ENCODE peak calls at places on chromosomes 13 and 19, in eight cellular contexts. R is H1, F is SK-N-SH, T is HCT116, X is stomach, A is HepG2, O is spleen, Z is transverse colon. I is an unnamed sample.

GRCh38 chr13:113064534-113065405 is 40.8 kb upstream of the F7 start:
- DNase-seq in R (no peak), F (no peak), T (peak; percentile 56), X (no peak), A (no peak), O (peak; percentile 6), Z (no peak), I (no peak)

GRCh38 chr19:3225677-3226093 is 1.2 kb downstream of the CELF5 start:
- DNase-seq in R (no peak), F (peak; percentile 56), T (no peak), X (no peak), A (no peak), O (no peak), Z (no peak), I (no peak)

GRCh38 chr19:41548954-41549688 is 26.8 kb upstream of the CEACAM21 start:
- DNase-seq in R (no peak), F (no peak), T (no peak), X (peak; percentile 43), A (no peak), O (no peak), Z (peak; percentile 71), I (no peak)

GRCh38 chr13:66520511-66521390 is 709.4 kb downstream of the PCDH9 start:
- DNase-seq in R (no peak), F (peak; percentile 8), T (no peak), X (no peak), A (no peak), O (no peak), Z (no peak), I (no peak)

GRCh38 chr13:95317037-95317989 is 16.1 kb upstream of the ABCC4 start:
- DNase-seq in R (no peak), F (no peak), T (no peak), X (no peak), A (no peak), O (peak; percentile 52), Z (no peak), I (peak; percentile 38)

GRCh38 chr13:21576424-21576823 is 27.5 kb downstream of the MICU2 start:
- DNase-seq in R (no peak), F (no peak), T (no peak), X (no peak), A (no peak), O (no peak), Z (no peak), I (no peak)

GRCh38 chr13:70795484-70795883 is 687.2 kb upstream of the KLHL1 start:
- DNase-seq in R (no peak), F (peak; percentile 4), T (no peak), X (no peak), A (peak; percentile 2), O (no peak), Z (no peak), I (no peak)

GRCh38 chr13:44648392-44649117 is 72.4 kb upstream of the TSC22D1 start:
- DNase-seq in R (no peak), F (peak; percentile 29), T (peak; percentile 21), X (no peak), A (peak; percentile 45), O (no peak), Z (no peak), I (no peak)

GRCh38 chr19:43640424-43640757 is 741 bp upstream of the CADM4 start:
- DNase-seq in R (no peak), F (no peak), T (no peak), X (no peak), A (no peak), O (no peak), Z (no peak), I (no peak)

DNA sequence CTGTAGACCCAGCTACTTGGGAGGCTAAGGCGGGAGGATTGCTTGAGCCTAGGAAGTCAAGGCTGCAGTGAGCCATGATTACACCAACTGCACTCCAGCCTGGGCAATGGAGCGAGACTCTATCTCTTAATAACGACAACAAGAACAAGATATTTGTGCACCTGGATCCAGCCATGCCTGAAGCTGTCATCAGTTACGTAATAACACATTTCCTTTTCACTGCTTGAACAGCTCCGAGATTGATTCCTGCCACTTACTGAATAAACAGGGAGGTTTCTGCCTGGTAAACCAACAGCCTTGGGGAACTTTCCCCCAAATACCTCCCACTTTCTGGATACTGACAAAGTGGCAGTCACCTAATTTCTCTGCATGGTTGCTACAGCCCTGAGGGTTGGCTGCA is 5.4 kb downstream of the KANK2 start:
- DNase-seq in R (no peak), F (no peak), T (no peak), X (no peak), A (no peak), O (no peak), Z (no peak), I (no peak)
- H3K4me1 ChIP-seq in R (no peaks in the 10 kb centered on the region), F (peaks cover 24% of the 10 kb centered on the region), T (peaks cover 21% of the 10 kb centered on the region), X (peaks cover 81% of the 10 kb centered on the region), A (peaks cover 13% of the 10 kb centered on the region), O (peaks cover 56% of the 10 kb centered on the region), Z (peaks cover 31% of the 10 kb centered on the region), I (peaks cover 76% of the 10 kb centered on the region)

GRCh38 chr13:102643656-102644055 is 46.9 kb downstream of the TPP2 start:
- DNase-seq in R (no peak), F (no peak), T (no peak), X (no peak), A (no peak), O (no peak), Z (no peak), I (no peak)

GRCh38 chr13:102642029-102642428 is 45.2 kb downstream of the TPP2 start:
- DNase-seq in R (no peak), F (no peak), T (no peak), X (no peak), A (no peak), O (no peak), Z (no peak), I (no peak)

GRCh38 chr13:102648046-102648445 is 46.8 kb downstream of the METTL21C start:
- DNase-seq in R (no peak), F (no peak), T (no peak), X (no peak), A (no peak), O (no peak), Z (no peak), I (no peak)

GRCh38 chr13:102642475-102642874 is 45.7 kb downstream of the TPP2 start:
- DNase-seq in R (no peak), F (no peak), T (no peak), X (peak; percentile 92), A (no peak), O (no peak), Z (peak; percentile 61), I (no peak)

DNA sequence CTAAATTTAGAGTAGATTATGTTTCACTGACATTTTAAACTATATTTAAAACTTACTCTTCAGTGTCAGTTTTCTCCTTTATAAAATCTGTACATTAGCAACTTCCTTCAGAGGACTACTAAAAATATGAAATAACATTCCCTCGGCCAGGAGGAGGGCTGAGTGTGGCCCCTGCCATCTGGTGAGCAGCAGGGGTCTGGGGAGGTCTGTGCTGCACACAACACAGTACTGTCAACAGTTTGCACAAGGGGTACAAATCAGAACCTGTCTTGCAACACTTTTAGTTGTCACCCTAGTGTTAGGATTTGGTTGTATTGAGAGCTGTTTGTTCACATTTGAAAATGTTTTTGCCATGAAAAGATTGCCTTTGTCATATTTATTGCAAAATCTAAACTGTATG is 48.9 kb downstream of the TPP2 start:
- DNase-seq in R (no peak), F (no peak), T (no peak), X (no peak), A (no peak), O (no peak), Z (no peak), I (no peak)
- TF ChIP-seq POLR2AphosphoS5 in R (no peak), F (no peak), T (no peak), X (no peak), A (no peak), O (no peak), Z (no peak), I (no peak)

GRCh38 chr19:17504030-17504429 is 7.4 kb upstream of the PGLS start:
- DNase-seq in R (no peak), F (no peak), T (no peak), X (no peak), A (no peak), O (no peak), Z (no peak), I (no peak)

GRCh38 chr19:17503240-17503639 is 8.2 kb upstream of the PGLS start:
- DNase-seq in R (no peak), F (no peak), T (no peak), X (no peak), A (no peak), O (no peak), Z (no peak), I (no peak)

GRCh38 chr19:17506745-17507144 is 4.7 kb upstream of the PGLS start:
- DNase-seq in R (no peak), F (no peak), T (no peak), X (no peak), A (no peak), O (no peak), Z (no peak), I (no peak)

GRCh38 chr19:17504456-17504855 is 7.0 kb upstream of the PGLS start:
- DNase-seq in R (no peak), F (no peak), T (no peak), X (peak; percentile 55), A (no peak), O (no peak), Z (no peak), I (no peak)

DNA sequence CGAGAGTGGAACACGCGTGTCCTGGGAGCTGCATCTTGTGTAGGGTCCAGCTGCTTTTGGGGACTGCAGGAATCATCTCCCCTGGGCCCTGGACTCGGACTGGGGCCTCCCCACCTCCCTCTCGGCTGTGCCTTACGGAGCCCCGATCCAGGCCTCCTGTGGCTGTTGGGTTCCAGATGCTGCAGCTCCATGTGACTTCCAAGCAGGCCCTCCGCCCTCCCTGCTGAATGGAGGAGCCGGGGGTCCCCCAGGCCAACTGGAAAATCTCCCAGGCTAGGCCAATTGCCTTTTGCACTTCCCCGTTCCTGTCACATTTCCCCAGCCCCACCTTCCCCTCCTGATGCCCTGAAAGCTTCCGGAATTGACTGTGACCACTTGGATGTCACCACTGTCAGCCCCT is 6.2 kb upstream of the PGLS start:
- DNase-seq in R (no peak), F (no peak), T (no peak), X (no peak), A (no peak), O (no peak), Z (no peak), I (no peak)
- H3K4me1 ChIP-seq in R (no peaks in the 10 kb centered on the region), F (peaks cover under 1% of the 10 kb centered on the region), T (peaks cover 45% of the 10 kb centered on the region), X (peaks cover 25% of the 10 kb centered on the region), A (peaks cover 42% of the 10 kb centered on the region), O (peaks cover 59% of the 10 kb centered on the region), Z (peaks cover 7% of the 10 kb centered on the region), I (peaks cover 50% of the 10 kb centered on the region)

GRCh38 chr19:4376991-4377781 is 23.2 kb downstream of the SH3GL1 start:
- DNase-seq in R (no peak), F (no peak), T (no peak), X (peak; percentile 72), A (no peak), O (no peak), Z (no peak), I (no peak)

GRCh38 chr19:4375164-4375619 is 25.2 kb downstream of the SH3GL1 start:
- DNase-seq in R (peak; percentile 51), F (peak; percentile 64), T (no peak), X (peak; percentile 71), A (peak; percentile 75), O (no peak), Z (peak; percentile 80), I (peak; percentile 60)

GRCh38 chr19:4376245-4376990 is 23.9 kb downstream of the SH3GL1 start:
- DNase-seq in R (no peak), F (no peak), T (no peak), X (no peak), A (no peak), O (no peak), Z (no peak), I (peak; percentile 32)

GRCh38 chr19:4374451-4375163 is 25.7 kb downstream of the SH3GL1 start:
- DNase-seq in R (no peak), F (no peak), T (peak; percentile 63), X (peak; percentile 73), A (peak; percentile 79), O (no peak), Z (peak; percentile 70), I (peak; percentile 91)

GRCh38 chr19:4375620-4376228 is 24.6 kb downstream of the SH3GL1 start:
- DNase-seq in R (no peak), F (peak; percentile 73), T (no peak), X (no peak), A (peak; percentile 51), O (no peak), Z (peak; percentile 38), I (no peak)
- TF ChIP-seq POLR2AphosphoS5 in R (no peak), F (no peak), T (no peak), X (no peak), A (no peak), O (no peak), Z (no peak), I (no peak)

I was measured in upper lobe of left lung.